ENCODE peak calls at places on chromosomes 16 and 17, in seven cellular contexts. One of them, this sample, is unnamed.

GRCh38 chr17:41895617-41896016 is 23.1 kb downstream of the ACLY start:
- DNase-seq in K562: no peak
- DNase-seq in SK-N-SH: peak
- DNase-seq in GM12891: no peak
- DNase-seq in GM12878: no peak
- DNase-seq in HepG2: no peak
- DNase-seq in H1: no peak
- DNase-seq in this sample: no peak

GRCh38 chr16:58847902-58848661 is 114.0 kb upstream of the GOT2 start:
- DNase-seq in SK-N-SH: no peak
- DNase-seq in K562: no peak
- DNase-seq in GM12891: no peak
- DNase-seq in GM12878: no peak
- DNase-seq in H1: no peak
- DNase-seq in HepG2: peak
- DNase-seq in this sample: no peak

GRCh38 chr17:75277664-75278071 is 6.6 kb upstream of the MIF4GD start:
- DNase-seq in GM12891: no peak
- DNase-seq in H1: no peak
- DNase-seq in GM12878: no peak
- DNase-seq in SK-N-SH: no peak
- DNase-seq in HepG2: no peak
- DNase-seq in K562: no peak
- DNase-seq in this sample: no peak

GRCh38 chr16:4358831-4359561 is 7.9 kb upstream of the PAM16 start:
- DNase-seq in H1: no peak
- DNase-seq in GM12891: peak
- DNase-seq in K562: peak
- DNase-seq in SK-N-SH: peak
- DNase-seq in GM12878: no peak
- DNase-seq in HepG2: peak
- DNase-seq in this sample: peak

GRCh38 chr17:48605991-48606891 is 1.5 kb upstream of the HOXB6 start:
- DNase-seq in H1: no peak
- DNase-seq in HepG2: no peak
- DNase-seq in SK-N-SH: no peak
- DNase-seq in GM12891: no peak
- DNase-seq in K562: no peak
- DNase-seq in GM12878: no peak
- DNase-seq in this sample: no peak

GRCh38 chr16:23484501-23485256 is 25.6 kb downstream of the GGA2 start:
- DNase-seq in GM12878: no peak
- DNase-seq in H1: no peak
- DNase-seq in K562: no peak
- DNase-seq in HepG2: no peak
- DNase-seq in GM12891: no peak
- DNase-seq in SK-N-SH: no peak
- DNase-seq in this sample: no peak

GRCh38 chr16:58430718-58431117 is 38.4 kb downstream of the GINS3 start:
- DNase-seq in SK-N-SH: no peak
- DNase-seq in K562: no peak
- DNase-seq in GM12891: no peak
- DNase-seq in HepG2: no peak
- DNase-seq in H1: no peak
- DNase-seq in GM12878: no peak
- DNase-seq in this sample: no peak

GRCh38 chr16:15742716-15743115 is 92.7 kb downstream of the NDE1 start:
- DNase-seq in H1: no peak
- DNase-seq in GM12891: no peak
- DNase-seq in GM12878: no peak
- DNase-seq in SK-N-SH: no peak
- DNase-seq in K562: no peak
- DNase-seq in HepG2: peak
- DNase-seq in this sample: no peak

GRCh38 chr16:71937868-71938510 is 42.7 kb downstream of the IST1 start:
- DNase-seq in HepG2: no peak
- DNase-seq in GM12891: no peak
- DNase-seq in SK-N-SH: no peak
- DNase-seq in H1: no peak
- DNase-seq in GM12878: no peak
- DNase-seq in K562: no peak
- DNase-seq in this sample: no peak

GRCh38 chr17:78128616-78129384 is at the start of gene TMC6:
- DNase-seq in GM12878: no peak
- DNase-seq in K562: peak
- DNase-seq in GM12891: peak
- DNase-seq in HepG2: peak
- DNase-seq in SK-N-SH: peak
- DNase-seq in H1: no peak
- DNase-seq in this sample: peak

GRCh38 chr17:78416791-78417530 is 38.5 kb downstream of the PGS1 start:
- DNase-seq in K562: no peak
- DNase-seq in SK-N-SH: no peak
- DNase-seq in HepG2: no peak
- DNase-seq in GM12878: no peak
- DNase-seq in H1: no peak
- DNase-seq in GM12891: no peak
- DNase-seq in this sample: no peak

GRCh38 chr16:28193530-28194423 is 18.0 kb downstream of the XPO6 start:
- DNase-seq in K562: no peak
- DNase-seq in SK-N-SH: no peak
- DNase-seq in GM12891: no peak
- DNase-seq in H1: no peak
- DNase-seq in HepG2: no peak
- DNase-seq in GM12878: no peak
- DNase-seq in this sample: no peak

GRCh38 chr17:69511244-69511643 is 96.7 kb downstream of the MAP2K6 start:
- DNase-seq in SK-N-SH: no peak
- DNase-seq in HepG2: no peak
- DNase-seq in H1: no peak
- DNase-seq in GM12878: no peak
- DNase-seq in GM12891: no peak
- DNase-seq in K562: no peak
- DNase-seq in this sample: no peak

GRCh38 chr16:89081556-89081955 is 12.1 kb upstream of the ACSF3 start:
- DNase-seq in K562: no peak
- DNase-seq in H1: no peak
- DNase-seq in HepG2: no peak
- DNase-seq in GM12878: no peak
- DNase-seq in SK-N-SH: no peak
- DNase-seq in GM12891: no peak
- DNase-seq in this sample: no peak

GRCh38 chr16:79082955-79083354 is 517.6 kb downstream of the MAF start:
- DNase-seq in GM12878: no peak
- DNase-seq in HepG2: no peak
- DNase-seq in SK-N-SH: no peak
- DNase-seq in GM12891: no peak
- DNase-seq in K562: no peak
- DNase-seq in H1: no peak
- DNase-seq in this sample: no peak

GRCh38 chr16:79077391-79077790 is 523.1 kb downstream of the MAF start:
- DNase-seq in H1: no peak
- DNase-seq in SK-N-SH: no peak
- DNase-seq in K562: no peak
- DNase-seq in GM12878: no peak
- DNase-seq in HepG2: no peak
- DNase-seq in GM12891: no peak
- DNase-seq in this sample: no peak

GRCh38 chr16:79081292-79082066 is 519.1 kb downstream of the MAF start:
- DNase-seq in GM12878: no peak
- DNase-seq in GM12891: peak
- DNase-seq in H1: no peak
- DNase-seq in SK-N-SH: no peak
- DNase-seq in HepG2: peak
- DNase-seq in K562: no peak
- DNase-seq in this sample: no peak

GRCh38 chr16:79076039-79076767 is 524.3 kb downstream of the MAF start:
- DNase-seq in HepG2: no peak
- DNase-seq in K562: no peak
- DNase-seq in H1: no peak
- DNase-seq in GM12891: no peak
- DNase-seq in SK-N-SH: no peak
- DNase-seq in GM12878: no peak
- DNase-seq in this sample: no peak

GRCh38 chr16:79079656-79080420 is 520.7 kb downstream of the MAF start:
- DNase-seq in GM12891: no peak
- DNase-seq in GM12878: no peak
- DNase-seq in HepG2: no peak
- DNase-seq in H1: no peak
- DNase-seq in SK-N-SH: no peak
- DNase-seq in K562: no peak
- DNase-seq in this sample: no peak
- TF ChIP-seq TAF1 in GM12891: no peak
- TF ChIP-seq TAF1 in GM12878: no peak
- TF ChIP-seq TAF1 in HepG2: no peak
- TF ChIP-seq TAF1 in H1: no peak
- TF ChIP-seq TAF1 in SK-N-SH: no peak
- TF ChIP-seq TAF1 in K562: no peak
- TF ChIP-seq TAF1 in this sample: no peak

DNA sequence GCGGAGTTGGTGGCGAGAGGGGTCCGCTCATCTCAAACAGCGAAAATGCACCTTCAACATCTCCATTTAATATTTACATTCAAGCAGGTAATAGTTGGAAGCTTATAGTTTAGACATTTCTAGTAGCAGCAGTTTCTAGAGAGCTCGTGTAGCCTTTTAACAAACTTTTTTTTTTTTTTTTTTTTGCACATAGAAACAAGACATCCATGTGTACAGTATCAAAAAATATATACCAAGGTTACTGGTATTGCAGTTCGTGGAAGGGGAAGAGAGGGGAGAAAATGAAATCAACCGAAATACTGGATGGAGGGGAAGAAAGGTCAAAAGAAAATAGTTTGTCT is 6.2 kb downstream of the CBX4 start:
- DNase-seq in K562: no peak
- DNase-seq in GM12878: no peak
- DNase-seq in GM12891: no peak
- DNase-seq in HepG2: no peak
- DNase-seq in SK-N-SH: no peak
- DNase-seq in H1: no peak
- DNase-seq in this sample: no peak
- TF ChIP-seq TAF1 in K562: no peak
- TF ChIP-seq TAF1 in GM12878: no peak
- TF ChIP-seq TAF1 in GM12891: no peak
- TF ChIP-seq TAF1 in HepG2: no peak
- TF ChIP-seq TAF1 in SK-N-SH: no peak
- TF ChIP-seq TAF1 in H1: no peak
- TF ChIP-seq TAF1 in this sample: no peak

GRCh38 chr17:56441331-56441730 is 152.2 kb upstream of the NOG start:
- DNase-seq in SK-N-SH: no peak
- DNase-seq in GM12878: no peak
- DNase-seq in HepG2: no peak
- DNase-seq in GM12891: no peak
- DNase-seq in H1: no peak
- DNase-seq in K562: no peak
- DNase-seq in this sample: no peak
- TF ChIP-seq TAF1 in SK-N-SH: no peak
- TF ChIP-seq TAF1 in GM12878: no peak
- TF ChIP-seq TAF1 in HepG2: no peak
- TF ChIP-seq TAF1 in GM12891: no peak
- TF ChIP-seq TAF1 in H1: no peak
- TF ChIP-seq TAF1 in K562: no peak
- TF ChIP-seq TAF1 in this sample: no peak

DNA sequence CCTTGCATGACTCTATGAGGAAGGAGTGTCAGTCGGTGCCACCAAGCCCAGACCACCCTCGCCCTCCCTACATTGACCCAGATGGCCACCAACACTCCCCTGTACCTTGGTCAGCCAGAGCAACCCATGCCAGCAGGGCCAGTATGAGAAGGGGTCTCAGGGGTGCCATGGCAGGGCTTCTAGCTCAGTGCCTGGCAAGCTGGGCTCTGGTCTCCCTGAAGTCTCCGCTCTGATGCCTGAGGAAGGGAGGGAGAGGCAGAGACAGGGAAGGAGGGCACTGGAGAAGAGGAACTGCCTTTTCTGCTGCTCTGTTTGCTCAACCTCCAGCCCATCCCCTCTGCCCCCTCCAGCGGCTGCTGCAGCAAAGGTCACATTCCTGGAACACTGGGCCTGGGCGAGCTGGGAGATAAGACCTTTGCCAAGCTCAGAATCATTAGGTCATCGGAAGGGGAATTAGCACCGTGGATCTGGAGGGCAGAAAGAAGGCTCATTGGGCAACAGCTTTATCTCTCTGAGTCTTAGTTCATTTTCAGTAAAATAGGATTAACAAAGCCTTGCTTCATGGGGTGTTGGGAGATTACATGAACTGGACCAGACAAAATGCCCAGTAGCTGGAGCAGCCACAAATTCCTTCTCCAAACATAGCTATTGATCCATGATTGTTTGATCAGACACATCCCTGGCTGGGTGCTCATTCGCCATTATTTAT is at the start of gene VTN:
- DNase-seq in H1: no peak
- DNase-seq in K562: peak
- DNase-seq in SK-N-SH: peak
- DNase-seq in GM12878: no peak
- DNase-seq in HepG2: peak
- DNase-seq in GM12891: no peak
- DNase-seq in this sample: no peak
- TF ChIP-seq TAF1 in H1: no peak
- TF ChIP-seq TAF1 in K562: no peak
- TF ChIP-seq TAF1 in SK-N-SH: no peak
- TF ChIP-seq TAF1 in GM12878: no peak
- TF ChIP-seq TAF1 in HepG2: peak
- TF ChIP-seq TAF1 in GM12891: no peak
- TF ChIP-seq TAF1 in this sample: no peak

This sample was measured in GM12892.